ENCODE peak calls at places on chromosomes 13 and 19, in nine cellular contexts. M is mammary epithelial cell, Y is AG04450, I is endodermal cell, B is thyroid gland, W is neural progenitor cell, C is ovary, H is tibial artery, A is uterus. G is an unnamed sample.
A peak's percentile ranks its signal among the peaks of the same experiment; 100 is the strongest.

GRCh38 chr13:77789386-77789785 is 91.9 kb downstream of the SLAIN1 start:
- DNase-seq in C (no peak), B (no peak), A (no peak), M (no peak), W (no peak), H (no peak), I (no peak), Y (no peak), G (no peak)

GRCh38 chr13:74443623-74444022 is 309.4 kb upstream of the KLF12 start:
- DNase-seq in C (no peak), I (no peak), M (peak; percentile 79), W (no peak), H (no peak), A (no peak), Y (peak; percentile 60), B (no peak), G (no peak)

GRCh38 chr13:107370036-107370785 is 802.3 kb upstream of the ARGLU1 start:
- DNase-seq in A (no peak), C (no peak), W (no peak), H (no peak), Y (peak; percentile 59), B (no peak), I (no peak), M (no peak), G (no peak)

GRCh38 chr13:19069684-19070397 is 111.8 kb downstream of the TUBA3C start:
- DNase-seq in B (no peak), M (no peak), W (no peak), I (no peak), Y (no peak), A (no peak), H (no peak), C (no peak), G (no peak)

GRCh38 chr19:40466219-40467006 is at the start of gene SPTBN4:
- DNase-seq in W (peak; percentile 10), Y (no peak), B (peak; percentile 56), C (peak; percentile 48), A (peak; percentile 48), M (no peak), I (peak; percentile 58), H (peak; percentile 46), G (peak; percentile 41)

GRCh38 chr19:42333975-42334696 is 8.7 kb downstream of the MEGF8 start:
- DNase-seq in I (no peak), B (no peak), Y (no peak), W (no peak), M (no peak), C (no peak), A (no peak), H (no peak), G (no peak)

GRCh38 chr13:77853701-77854100 is 64.9 kb downstream of the EDNRB start:
- DNase-seq in H (no peak), Y (no peak), A (no peak), M (no peak), B (no peak), I (peak; percentile 63), C (no peak), W (peak; percentile 95), G (no peak)

GRCh38 chr19:2691951-2692350 is 10.5 kb downstream of the GNG7 start:
- DNase-seq in W (no peak), Y (no peak), I (no peak), C (no peak), M (no peak), H (no peak), A (no peak), B (no peak), G (no peak)

GRCh38 chr19:8576273-8576993 is 809 bp downstream of the MYO1F start:
- DNase-seq in Y (no peak), C (no peak), A (no peak), W (no peak), H (no peak), I (no peak), M (no peak), B (no peak), G (no peak)

GRCh38 chr19:53102186-53102585 is 1.0 kb downstream of the ZNF160 start:
- DNase-seq in I (peak; percentile 55), B (no peak), W (peak; percentile 47), H (no peak), M (no peak), Y (no peak), C (no peak), A (no peak), G (no peak)

GRCh38 chr19:33048806-33049676 is 15.6 kb downstream of the RHPN2 start:
- DNase-seq in I (no peak), A (no peak), Y (no peak), C (no peak), M (peak; percentile 72), H (no peak), B (no peak), W (no peak), G (no peak)

GRCh38 chr19:53057904-53058579 is 13.5 kb downstream of the ERVV-2 start:
- DNase-seq in Y (no peak), M (peak; percentile 17), B (peak; percentile 71), A (no peak), H (no peak), I (peak; percentile 88), C (no peak), W (peak; percentile 66), G (peak; percentile 11)

GRCh38 chr19:15299568-15300409 is 32.5 kb downstream of the BRD4 start:
- DNase-seq in Y (peak; percentile 62), A (no peak), H (no peak), M (no peak), I (no peak), C (no peak), B (peak; percentile 72), W (no peak), G (no peak)

GRCh38 chr13:75901509-75901908 is 265.4 kb downstream of the LMO7 start:
- DNase-seq in H (no peak), M (no peak), A (no peak), B (no peak), I (no peak), Y (no peak), C (no peak), W (no peak), G (no peak)

GRCh38 chr13:75480691-75481175 is 1.2 kb downstream of the TBC1D4 start:
- DNase-seq in B (peak; percentile 85), M (peak; percentile 86), W (peak; percentile 65), A (peak; percentile 44), I (peak; percentile 80), C (peak; percentile 61), H (peak; percentile 28), Y (no peak), G (peak; percentile 59)

GRCh38 chr13:101655435-101655834 is 203.0 kb downstream of the ITGBL1 start:
- DNase-seq in Y (no peak), B (no peak), M (no peak), I (no peak), H (no peak), C (no peak), A (no peak), W (no peak), G (no peak)

GRCh38 chr13:30138511-30138910 is 168.8 kb downstream of the KATNAL1 start:
- DNase-seq in W (no peak), H (no peak), Y (no peak), A (no peak), M (no peak), C (no peak), B (no peak), I (peak; percentile 55), G (no peak)

GRCh38 chr13:76884571-76885202 is 1.5 kb downstream of the KCTD12 start:
- DNase-seq in C (peak; percentile 48), Y (no peak), B (peak; percentile 8), I (no peak), M (peak; percentile 40), H (no peak), A (peak; percentile 17), W (no peak), G (no peak)

GRCh38 chr13:113350065-113350937 is 13.6 kb downstream of the GRTP1 start:
- DNase-seq in I (peak; percentile 81), Y (no peak), H (no peak), W (peak; percentile 28), B (no peak), A (no peak), M (peak; percentile 26), C (no peak), G (no peak)
- TF ChIP-seq CTCF in I (peak; percentile 54), Y (no peak), H (no peak), W (peak; percentile 28), B (no peak), A (no peak), M (peak; percentile 21), C (no peak), G (no peak)

DNA sequence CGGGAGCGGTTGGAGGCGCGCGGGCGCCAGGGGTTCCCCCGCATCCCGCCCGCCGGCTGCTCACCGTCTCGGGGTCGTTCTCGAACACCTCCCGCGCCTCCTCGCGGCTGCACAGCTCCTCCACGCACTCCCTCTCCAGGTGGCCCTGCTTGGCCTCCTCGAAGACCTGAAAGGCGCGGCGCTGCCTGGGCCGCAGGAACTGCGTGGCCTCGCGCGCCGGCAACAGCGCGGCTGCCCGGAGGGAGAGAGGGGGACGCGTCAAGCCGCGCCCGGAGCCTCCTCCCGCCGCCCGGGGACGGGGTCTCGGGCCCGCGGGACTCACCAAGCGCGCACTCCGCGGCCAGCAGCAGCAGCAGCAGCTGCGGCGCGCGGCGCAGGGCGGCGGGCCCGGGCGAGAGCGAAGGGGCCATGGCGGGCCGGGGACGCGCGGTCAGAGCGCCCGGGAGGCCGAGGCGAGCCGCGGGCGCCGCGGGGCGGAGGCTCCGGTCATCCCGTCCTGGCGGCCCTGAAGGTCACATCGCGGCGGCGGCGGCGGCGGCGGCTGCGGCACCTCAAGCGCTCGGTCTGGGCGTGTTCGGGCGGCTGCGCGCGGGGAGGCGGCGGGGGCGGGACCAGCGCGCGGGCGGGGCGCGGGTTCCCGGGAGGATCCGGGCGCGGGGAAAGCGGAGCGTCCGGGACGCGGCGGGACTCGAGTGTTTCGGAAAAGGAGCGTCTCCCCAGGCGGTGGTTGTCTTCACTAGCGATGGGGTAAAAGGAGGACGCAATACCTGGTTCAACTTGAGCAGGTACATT is at the start of gene GAS6:
- DNase-seq in B (peak; percentile 68), C (peak; percentile 69), H (no peak), Y (no peak), A (peak; percentile 75), M (peak; percentile 46), W (peak; percentile 79), I (peak; percentile 78), G (peak; percentile 83)
- H3K27ac ChIP-seq in B (peak within 1 kb of the TSS; percentile 84), C (peak within 1 kb of the TSS; percentile 87), H (peak within 1 kb of the TSS; percentile 96), Y (peak within 1 kb of the TSS; percentile 84), A (peak within 1 kb of the TSS; percentile 97), M (peak within 1 kb of the TSS; percentile 71), W (no peak within 1 kb of the TSS), I (no peak within 1 kb of the TSS), G (peak within 1 kb of the TSS; percentile 94)

DNA sequence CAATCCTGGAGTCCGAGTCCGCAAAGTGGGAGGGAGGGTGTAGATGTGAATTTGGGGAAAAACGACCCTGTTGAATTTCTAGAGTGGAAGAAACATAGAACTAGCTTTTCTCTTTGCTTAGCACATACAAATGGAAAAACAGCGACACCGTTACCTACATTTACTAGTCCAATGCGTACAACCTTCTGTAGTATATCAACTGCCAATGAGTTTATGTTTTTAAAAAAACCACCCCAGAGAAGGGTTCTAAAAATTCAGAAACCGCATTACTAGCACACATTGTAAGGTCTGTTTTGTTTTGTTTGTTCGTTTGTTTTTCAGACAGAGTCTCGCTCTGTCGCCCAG is 332 bp upstream of the SUPT20H start:
- DNase-seq in B (no peak), C (no peak), W (no peak), I (no peak), Y (no peak), A (no peak), M (no peak), H (no peak), G (no peak)
- TF ChIP-seq CTCF in B (no peak), C (no peak), W (no peak), I (no peak), Y (no peak), A (no peak), M (no peak), H (no peak), G (no peak)

GRCh38 chr13:48511621-48512232 is 21.2 kb downstream of the RCBTB2 start:
- DNase-seq in C (no peak), M (no peak), B (no peak), H (no peak), Y (no peak), I (no peak), A (no peak), W (no peak), G (peak; percentile 40)
- H3K27ac ChIP-seq in C (no peak overlapping the region), M (no peak overlapping the region), B (no peak overlapping the region), H (no peak overlapping the region), Y (no peak overlapping the region), I (no peak overlapping the region), A (no peak overlapping the region), W (no peak overlapping the region), G (no peak overlapping the region)